ENCODE peak calls at places on chromosomes 13 and 19, in five cellular contexts. A is right lobe of liver; I is MCF 10A; F is activated CD8-positive, alpha-beta memory T cell treated with anti-CD3 and anti-CD28 coated beads, Interleukin-2, amount 50 U/mL, for 48 hours; O is OCI-M1. Y is an unnamed sample.

GRCh38 chr19:34904846-34905527 is 21.7 kb upstream of the ZNF30 start:
- DNase-seq in A (no peak), I (no peak), F (no peak), O (no peak), Y (no peak)

GRCh38 chr19:15836345-15836594 is 20.8 kb upstream of the OR10H1 start:
- DNase-seq in A (no peak), I (no peak), F (no peak), O (no peak), Y (no peak)

GRCh38 chr19:42201489-42202289 is 15.8 kb downstream of the DEDD2 start:
- DNase-seq in A (no peak), I (no peak), F (no peak), O (no peak), Y (no peak)

GRCh38 chr13:40236566-40237168 is 429.8 kb downstream of the FOXO1 start:
- DNase-seq in A (no peak), I (peak), F (no peak), O (no peak), Y (no peak)

GRCh38 chr19:14405758-14406644 is 13.1 kb downstream of the DDX39A start:
- DNase-seq in A (peak), I (peak), F (peak), O (peak), Y (peak)

GRCh38 chr13:113407103-113407530 is 43.2 kb upstream of the GRTP1 start:
- DNase-seq in A (peak), I (no peak), F (no peak), O (no peak), Y (no peak)

GRCh38 chr13:66927562-66927961 is 302.6 kb downstream of the PCDH9 start:
- DNase-seq in A (no peak), I (peak), F (no peak), O (no peak), Y (no peak)

GRCh38 chr13:79522583-79522982 is 41.6 kb downstream of the NDFIP2 start:
- DNase-seq in A (no peak), I (peak), F (no peak), O (peak), Y (peak)

GRCh38 chr13:35157143-35157755 is 215.2 kb downstream of the NBEA start:
- DNase-seq in A (no peak), I (peak), F (no peak), O (peak), Y (no peak)

GRCh38 chr13:25172303-25172630 is 179 bp upstream of the AMER2 start:
- DNase-seq in A (no peak), I (no peak), F (no peak), O (no peak), Y (no peak)

GRCh38 chr19:21256722-21257121 is 72.5 kb downstream of the ZNF708 start:
- DNase-seq in A (no peak), I (peak), F (no peak), O (peak), Y (no peak)

GRCh38 chr13:43009506-43009905 is 13.9 kb upstream of the DNAJC15 start:
- DNase-seq in A (no peak), I (no peak), F (no peak), O (no peak), Y (no peak)

Y was measured in pulmonary artery endothelial cell.